ENCODE peak calls at places on chromosomes 6 and 20, in five cellular contexts. C, T, F, P and X are unnamed samples.

GRCh38 chr6:44110005-44110681 is 17.1 kb downstream of the MRPL14 start:
- DNase-seq in C (no peak), T (no peak), F (no peak), P (no peak), X (no peak)

GRCh38 chr6:165846123-165846966 is 183.3 kb upstream of the PDE10A start:
- DNase-seq in C (no peak), T (no peak), F (no peak), P (no peak), X (no peak)

GRCh38 chr6:38040254-38040653 is 220.7 kb downstream of the ZFAND3 start:
- DNase-seq in C (no peak), T (no peak), F (no peak), P (no peak), X (no peak)

GRCh38 chr20:54479138-54479906 is 3.9 kb downstream of the DOK5 start:
- DNase-seq in C (peak), T (no peak), F (no peak), P (no peak), X (no peak)

GRCh38 chr6:149028767-149029405 is 282.1 kb downstream of the UST start:
- DNase-seq in C (peak), T (peak), F (no peak), P (peak), X (peak)

GRCh38 chr20:21508230-21509078 is 5.4 kb downstream of the NKX2-2 start:
- DNase-seq in C (no peak), T (no peak), F (no peak), P (no peak), X (no peak)

GRCh38 chr20:9287826-9288225 is 218.9 kb downstream of the PLCB4 start:
- DNase-seq in C (peak), T (no peak), F (no peak), P (no peak), X (no peak)

GRCh38 chr6:147142684-147143245 is 61.5 kb upstream of the STXBP5 start:
- DNase-seq in C (no peak), T (no peak), F (no peak), P (no peak), X (no peak)

GRCh38 chr6:39451831-39452230 is 129.3 kb upstream of the KCNK16 start:
- DNase-seq in C (no peak), T (no peak), F (no peak), P (no peak), X (peak)

GRCh38 chr6:140318408-140318807 is 944.0 kb upstream of the CITED2 start:
- DNase-seq in C (no peak), T (no peak), F (no peak), P (no peak), X (no peak)

GRCh38 chr20:63809856-63810255 is 21.2 kb downstream of the ZBTB46 start:
- DNase-seq in C (no peak), T (no peak), F (no peak), P (no peak), X (no peak)

GRCh38 chr20:34907616-34908469 is 31.4 kb downstream of the ACSS2 start:
- DNase-seq in C (peak), T (peak), F (peak), P (peak), X (no peak)

GRCh38 chr20:43915209-43916072 is 789 bp downstream of the TOX2 start:
- DNase-seq in C (no peak), T (peak), F (no peak), P (no peak), X (peak)

GRCh38 chr20:8331740-8332412 is 199.8 kb downstream of the PLCB1 start:
- DNase-seq in C (no peak), T (peak), F (no peak), P (no peak), X (no peak)

GRCh38 chr6:168450921-168451320 is 9.9 kb downstream of the SMOC2 start:
- DNase-seq in C (no peak), T (no peak), F (no peak), P (no peak), X (no peak)

GRCh38 chr6:7424967-7425807 is 35.6 kb downstream of the RIOK1 start:
- DNase-seq in C (peak), T (peak), F (peak), P (no peak), X (no peak)

GRCh38 chr6:31332637-31333602 is 24.1 kb downstream of the HLA-B start:
- DNase-seq in C (no peak), T (no peak), F (no peak), P (no peak), X (peak)

GRCh38 chr20:15849131-15849685 is 724.0 kb downstream of the KIF16B start:
- DNase-seq in C (no peak), T (no peak), F (no peak), P (no peak), X (no peak)

GRCh38 chr6:136160255-136160654 is 89.9 kb downstream of the MTFR2 start:
- DNase-seq in C (no peak), T (no peak), F (no peak), P (no peak), X (no peak)
- TF ChIP-seq CTCF in C (no peak), T (no peak), F (no peak), P (no peak), X (no peak)

GRCh38 chr6:84274856-84275255 is 47.4 kb upstream of the CEP162 start:
- DNase-seq in C (no peak), T (no peak), F (no peak), P (no peak), X (no peak)
- TF ChIP-seq CTCF in C (no peak), T (no peak), F (no peak), P (no peak), X (no peak)

GRCh38 chr20:36479938-36480337 is 61.4 kb upstream of the MYL9 start:
- DNase-seq in C (no peak), T (no peak), F (no peak), P (no peak), X (no peak)
- TF ChIP-seq CTCF in C (no peak), T (no peak), F (peak), P (no peak), X (no peak)

DNA sequence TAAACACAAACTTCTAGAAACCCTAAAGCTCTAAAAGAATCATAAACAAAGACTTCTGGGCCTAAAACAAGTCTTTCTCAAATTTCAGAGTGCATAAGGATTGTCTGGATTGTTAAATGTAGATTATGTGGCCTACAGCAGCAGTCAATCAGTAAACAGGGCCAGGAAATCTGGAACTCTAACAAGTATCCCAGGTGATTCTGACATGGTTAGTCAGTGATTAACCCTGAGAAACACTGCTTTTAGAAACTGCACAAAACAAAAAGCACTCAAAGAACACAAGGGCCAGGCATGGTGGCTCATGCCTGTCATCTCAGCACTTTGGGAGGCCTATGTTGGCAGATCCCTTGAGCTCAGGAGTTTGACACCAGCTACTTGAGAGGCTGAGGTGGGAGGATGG is 6.1 kb downstream of the MED20 start:
- DNase-seq in C (no peak), T (no peak), F (no peak), P (no peak), X (no peak)
- TF ChIP-seq CTCF in C (no peak), T (no peak), F (no peak), P (no peak), X (no peak)

DNA sequence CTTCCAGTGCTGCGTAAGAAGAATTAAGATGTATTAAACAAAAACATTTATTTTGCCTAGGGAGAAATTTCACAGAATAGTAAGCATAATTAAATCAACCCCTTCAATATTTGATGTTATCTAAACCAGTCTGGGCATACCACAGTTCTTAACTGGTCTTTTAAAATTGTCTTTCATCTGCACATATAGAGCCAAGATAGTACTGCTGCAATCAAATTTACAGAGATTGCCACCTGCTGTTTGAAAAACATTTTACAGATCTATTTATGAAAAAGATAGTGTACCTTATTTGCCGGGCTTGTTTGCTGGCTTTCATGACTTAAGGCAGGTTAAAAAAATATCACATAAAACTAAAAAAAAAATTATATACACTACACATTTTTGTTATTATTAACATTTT is 323.2 kb downstream of the ADGRB3 start:
- DNase-seq in C (no peak), T (peak), F (no peak), P (no peak), X (no peak)
- TF ChIP-seq CTCF in C (peak), T (peak), F (peak), P (peak), X (no peak)